ENCODE peak calls at places on chromosome 5, in four cellular contexts. J, I, G and T are unnamed samples.

GRCh38 chr5:2724031-2724581 is 27.4 kb downstream of the IRX2 start:
- DNase-seq in J (peak; percentile 14), I (no peak), G (no peak), T (no peak)

GRCh38 chr5:37812365-37812764 is 27.5 kb downstream of the GDNF start:
- DNase-seq in J (no peak), I (no peak), G (no peak), T (no peak)

GRCh38 chr5:28850320-28850921 is 1812.0 kb upstream of the CDH9 start:
- DNase-seq in J (no peak), I (no peak), G (no peak), T (peak; percentile 27)

GRCh38 chr5:96881511-96882115 is 5.3 kb downstream of the ERAP2 start:
- DNase-seq in J (no peak), I (peak; percentile 89), G (no peak), T (peak; percentile 79)

GRCh38 chr5:157331807-157332206 is 65.9 kb downstream of the CYFIP2 start:
- DNase-seq in J (no peak), I (no peak), G (no peak), T (no peak)

GRCh38 chr5:149005077-149005892 is 57.6 kb downstream of the SH3TC2 start:
- DNase-seq in J (no peak), I (peak; percentile 66), G (no peak), T (no peak)

GRCh38 chr5:72156921-72157320 is 49.6 kb downstream of the MAP1B start:
- DNase-seq in J (no peak), I (peak; percentile 98), G (no peak), T (no peak)

GRCh38 chr5:114977979-114978573 is 191.6 kb downstream of the TRIM36 start:
- DNase-seq in J (no peak), I (no peak), G (no peak), T (no peak)

GRCh38 chr5:176653401-176653800 is 6.1 kb downstream of the TSPAN17 start:
- DNase-seq in J (no peak), I (peak; percentile 68), G (no peak), T (no peak)

GRCh38 chr5:149177911-149178565 is 36.7 kb downstream of the ABLIM3 start:
- DNase-seq in J (no peak), I (peak; percentile 54), G (no peak), T (peak; percentile 63)

GRCh38 chr5:33049845-33050244 is 338.7 kb downstream of the NPR3 start:
- DNase-seq in J (no peak), I (peak; percentile 94), G (no peak), T (no peak)

GRCh38 chr5:69444127-69444754 is 29.3 kb downstream of the MARVELD2 start:
- DNase-seq in J (no peak), I (no peak), G (no peak), T (no peak)

GRCh38 chr5:147174671-147175070 is 60.2 kb upstream of the STK32A start:
- DNase-seq in J (no peak), I (no peak), G (no peak), T (no peak)

GRCh38 chr5:176647870-176648466 is 684 bp downstream of the TSPAN17 start:
- DNase-seq in J (no peak), I (no peak), G (no peak), T (peak; percentile 33)

GRCh38 chr5:107157811-107158210 is 512.9 kb downstream of the EFNA5 start:
- DNase-seq in J (no peak), I (no peak), G (no peak), T (peak; percentile 8)

GRCh38 chr5:78827725-78828124 is 157.4 kb downstream of the ARSB start:
- DNase-seq in J (no peak), I (no peak), G (no peak), T (no peak)
- H3K4me2 ChIP-seq in J (no peak overlapping the region), I (no peak overlapping the region), G (no peak overlapping the region), T (no peak overlapping the region)

DNA sequence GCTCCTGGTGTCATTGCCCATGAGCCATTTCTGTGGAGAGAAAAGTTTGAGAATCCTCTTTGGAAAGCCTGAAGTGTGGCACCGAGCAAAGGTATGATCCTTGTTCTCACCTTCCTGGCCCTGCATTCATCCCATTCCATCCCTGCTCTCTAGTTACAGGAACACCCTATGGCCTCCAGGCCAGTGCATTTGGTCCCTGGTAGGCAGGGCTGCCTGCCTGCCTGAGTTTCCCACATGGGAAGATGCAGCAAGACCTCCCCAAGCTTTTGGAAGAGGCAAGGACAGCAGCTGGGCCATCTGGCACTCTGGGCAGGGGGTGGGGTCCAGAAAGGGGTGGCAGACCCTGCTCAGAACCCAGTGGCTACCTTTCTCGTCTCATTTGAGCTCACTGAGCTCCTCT is 24.5 kb downstream of the IGIP start:
- DNase-seq in J (no peak), I (no peak), G (no peak), T (no peak)
- H3K56ac ChIP-seq in J (no peak overlapping the region), I (no peak overlapping the region), G (no peak overlapping the region), T (no peak overlapping the region)

GRCh38 chr5:93349613-93350012 is 231.4 kb downstream of the NR2F1-AS1 start:
- DNase-seq in J (no peak), I (peak; percentile 89), G (no peak), T (no peak)

GRCh38 chr5:93342563-93343061 is 238.4 kb downstream of the NR2F1-AS1 start:
- DNase-seq in J (no peak), I (no peak), G (no peak), T (no peak)

GRCh38 chr5:93343570-93343969 is 237.4 kb downstream of the NR2F1-AS1 start:
- DNase-seq in J (no peak), I (peak; percentile 84), G (no peak), T (no peak)

GRCh38 chr5:93346301-93346700 is 234.7 kb downstream of the NR2F1-AS1 start:
- DNase-seq in J (no peak), I (peak; percentile 25), G (no peak), T (no peak)

DNA sequence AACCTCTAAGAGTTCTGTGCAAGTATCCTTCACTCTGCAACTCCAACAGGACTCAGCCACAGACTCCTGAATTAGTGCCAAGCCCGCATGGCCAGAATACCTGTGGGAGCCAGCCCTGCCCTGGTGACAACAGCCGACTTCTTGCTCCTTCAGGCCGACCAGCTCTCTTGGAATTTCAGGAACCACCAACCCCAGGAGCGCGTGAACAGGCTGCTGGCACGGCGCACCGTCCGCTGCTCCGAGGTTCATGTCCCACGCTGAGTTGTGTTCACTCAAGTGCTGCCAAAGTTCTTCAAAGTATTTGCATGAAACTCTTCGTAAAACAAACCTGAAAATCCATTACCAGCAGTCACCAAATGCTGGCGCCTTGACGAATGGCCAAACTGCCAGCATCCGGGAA is 232.8 kb downstream of the NR2F1-AS1 start:
- DNase-seq in J (no peak), I (no peak), G (no peak), T (no peak)
- H2AK5ac ChIP-seq in J (no peak overlapping the region), I (no peak overlapping the region), G (no peak overlapping the region), T (no peak overlapping the region)

GRCh38 chr5:164869325-164869724 is 1363.9 kb downstream of the MAT2B start:
- DNase-seq in J (no peak), I (no peak), G (no peak), T (no peak)
- H3K4me2 ChIP-seq in J (no peak overlapping the region), I (no peak overlapping the region), G (no peak overlapping the region), T (no peak overlapping the region)

DNA sequence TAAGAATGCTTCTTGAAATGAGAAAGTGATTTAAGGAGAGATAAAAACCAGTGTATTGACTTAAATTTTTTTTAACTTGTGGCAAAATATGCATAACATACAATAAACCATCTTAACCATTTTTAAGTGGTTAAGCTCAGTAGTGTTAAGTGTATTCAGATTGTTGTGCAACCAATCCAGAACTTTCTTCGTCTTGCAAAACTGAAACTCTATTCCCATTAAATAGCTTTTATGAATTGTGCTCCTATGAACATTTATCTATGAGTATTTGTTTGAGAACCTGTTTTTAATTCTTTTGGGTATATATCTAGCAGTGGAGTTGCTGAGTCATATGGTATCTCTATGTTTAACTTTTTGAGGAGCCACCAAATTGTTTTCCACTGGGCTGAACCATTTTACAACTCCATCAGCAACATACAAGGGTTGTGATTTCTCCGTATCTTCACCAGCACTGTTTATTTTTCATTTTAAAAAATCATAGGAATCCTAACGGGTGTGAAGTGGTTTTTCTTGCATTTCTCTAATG is 76.6 kb upstream of the ACTBL2 start:
- DNase-seq in J (no peak), I (peak; percentile 69), G (no peak), T (no peak)
- H3K56ac ChIP-seq in J (no peak overlapping the region), I (no peak overlapping the region), G (no peak overlapping the region), T (no peak overlapping the region)

GRCh38 chr5:483011-483410 is 40.0 kb downstream of the EXOC3 start:
- DNase-seq in J (no peak), I (no peak), G (no peak), T (no peak)

GRCh38 chr5:485113-485942 is 38.9 kb downstream of the SLC9A3 start:
- DNase-seq in J (no peak), I (no peak), G (no peak), T (no peak)

GRCh38 chr5:483434-484184 is 40.6 kb downstream of the EXOC3 start:
- DNase-seq in J (no peak), I (no peak), G (no peak), T (no peak)

GRCh38 chr5:485943-486491 is 38.2 kb downstream of the SLC9A3 start:
- DNase-seq in J (no peak), I (no peak), G (no peak), T (no peak)

GRCh38 chr5:484556-484955 is 39.7 kb downstream of the SLC9A3 start:
- DNase-seq in J (no peak), I (no peak), G (no peak), T (no peak)
- H2AK5ac ChIP-seq in J (no peak overlapping the region), I (no peak overlapping the region), G (no peak overlapping the region), T (no peak overlapping the region)

DNA sequence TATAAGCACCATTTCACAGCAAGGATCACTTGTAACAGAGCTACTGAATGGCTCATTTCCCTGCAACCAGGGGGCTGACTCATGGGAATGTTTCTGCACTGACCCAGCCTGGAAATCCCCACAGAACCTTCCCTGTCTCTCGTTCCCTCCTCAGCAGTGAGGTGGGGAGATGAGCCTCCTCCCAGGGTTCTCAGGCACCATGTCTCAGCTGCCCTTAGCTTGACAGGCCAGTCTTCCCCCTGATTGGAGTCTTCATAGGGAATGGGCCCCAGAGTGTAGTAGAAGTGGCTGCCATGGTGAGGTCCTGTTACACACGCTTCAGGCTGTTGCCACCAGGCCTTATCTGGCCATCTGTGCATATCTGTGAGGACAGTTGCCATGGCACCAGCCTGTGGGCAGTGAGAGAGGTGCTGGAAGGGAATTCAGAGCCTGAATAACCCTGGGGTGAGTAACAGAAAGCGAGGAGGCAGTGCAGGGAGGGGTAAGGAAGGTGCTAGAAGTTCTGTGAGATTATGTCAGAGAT is 324.4 kb downstream of the ENC1 start:
- DNase-seq in J (peak; percentile 33), I (peak; percentile 98), G (peak; percentile 17), T (peak; percentile 100)
- H3K4me2 ChIP-seq in J (no peak overlapping the region), I (peak overlapping the region; percentile 35), G (no peak overlapping the region), T (no peak overlapping the region)

DNA sequence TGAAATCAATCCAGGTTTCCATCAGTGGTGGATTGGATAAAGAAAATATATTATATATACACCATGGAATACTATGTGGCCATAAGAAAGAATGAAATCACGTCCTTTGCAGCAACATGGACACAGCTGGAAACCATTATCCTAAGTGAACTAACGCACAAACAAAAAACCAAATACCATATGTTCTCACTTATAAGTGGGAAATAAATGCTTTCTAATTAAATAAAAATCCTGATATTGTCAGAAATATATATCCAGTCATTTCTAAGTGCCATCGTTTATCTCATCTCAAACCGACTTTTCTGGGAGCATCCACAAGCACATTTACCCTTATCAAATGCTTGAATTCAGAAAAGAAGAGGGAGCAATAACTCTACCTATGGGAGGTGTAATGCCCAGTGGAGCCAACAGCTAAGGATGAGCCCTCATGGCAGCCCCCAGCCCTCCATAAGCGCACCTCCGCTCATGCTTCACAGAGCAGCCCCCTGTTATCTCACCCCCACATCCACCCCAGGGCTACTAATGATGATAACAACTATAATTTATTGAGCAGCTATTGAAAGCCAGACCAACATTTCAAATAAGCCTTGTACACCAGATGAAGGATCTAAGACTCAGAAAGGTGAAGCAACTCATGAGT is 101.7 kb upstream of the SPOCK1 start:
- DNase-seq in J (no peak), I (no peak), G (no peak), T (no peak)
- H3K56ac ChIP-seq in J (no peak overlapping the region), I (no peak overlapping the region), G (no peak overlapping the region), T (no peak overlapping the region)